ENCODE peak calls at places on chromosome 17, in ten cellular contexts. One of them, this sample, is unnamed.

GRCh38 chr17:73348018-73348823 is 36.4 kb upstream of the CDC42EP4 start:
- DNase-seq in activated T-cell treated with anti-CD3 and anti-CD28 coated beads for 1 hour: no peak
- DNase-seq in stimulated activated CD8-positive, alpha-beta memory T cell treated with anti-CD3 and anti-CD28 coated beads, Interleukin-4, amount 100 ng/mL, for 4 hours: no peak
- DNase-seq in cardiac fibroblast: no peak
- DNase-seq in DMS153: no peak
- DNase-seq in stimulated activated CD4-positive, alpha-beta T cell treated with anti-CD3 and anti-CD28 coated beads, Interleukin-2, amount 100 ng/mL, for 48 hours: no peak
- DNase-seq in stromal cell of bone marrow: no peak
- DNase-seq in CD4-positive, CD25-positive, alpha-beta regulatory T cell: no peak
- DNase-seq in GM23338: peak
- DNase-seq in A549: no peak
- DNase-seq in this sample: no peak

GRCh38 chr17:10754109-10754508 is 24.3 kb upstream of the TMEM220 start:
- DNase-seq in activated T-cell treated with anti-CD3 and anti-CD28 coated beads for 1 hour: no peak
- DNase-seq in stimulated activated CD8-positive, alpha-beta memory T cell treated with anti-CD3 and anti-CD28 coated beads, Interleukin-4, amount 100 ng/mL, for 4 hours: no peak
- DNase-seq in cardiac fibroblast: peak
- DNase-seq in DMS153: no peak
- DNase-seq in stimulated activated CD4-positive, alpha-beta T cell treated with anti-CD3 and anti-CD28 coated beads, Interleukin-2, amount 100 ng/mL, for 48 hours: peak
- DNase-seq in stromal cell of bone marrow: no peak
- DNase-seq in CD4-positive, CD25-positive, alpha-beta regulatory T cell: no peak
- DNase-seq in GM23338: peak
- DNase-seq in A549: peak
- DNase-seq in this sample: no peak

GRCh38 chr17:82750241-82750905 is 1.5 kb upstream of the TBCD start:
- DNase-seq in activated T-cell treated with anti-CD3 and anti-CD28 coated beads for 1 hour: no peak
- DNase-seq in stimulated activated CD8-positive, alpha-beta memory T cell treated with anti-CD3 and anti-CD28 coated beads, Interleukin-4, amount 100 ng/mL, for 4 hours: no peak
- DNase-seq in cardiac fibroblast: no peak
- DNase-seq in DMS153: no peak
- DNase-seq in stimulated activated CD4-positive, alpha-beta T cell treated with anti-CD3 and anti-CD28 coated beads, Interleukin-2, amount 100 ng/mL, for 48 hours: no peak
- DNase-seq in stromal cell of bone marrow: no peak
- DNase-seq in CD4-positive, CD25-positive, alpha-beta regulatory T cell: no peak
- DNase-seq in GM23338: peak
- DNase-seq in A549: no peak
- DNase-seq in this sample: no peak

GRCh38 chr17:37500378-37500777 is 10.7 kb downstream of the DUSP14 start:
- DNase-seq in activated T-cell treated with anti-CD3 and anti-CD28 coated beads for 1 hour: no peak
- DNase-seq in stimulated activated CD8-positive, alpha-beta memory T cell treated with anti-CD3 and anti-CD28 coated beads, Interleukin-4, amount 100 ng/mL, for 4 hours: no peak
- DNase-seq in cardiac fibroblast: no peak
- DNase-seq in DMS153: no peak
- DNase-seq in stimulated activated CD4-positive, alpha-beta T cell treated with anti-CD3 and anti-CD28 coated beads, Interleukin-2, amount 100 ng/mL, for 48 hours: no peak
- DNase-seq in stromal cell of bone marrow: no peak
- DNase-seq in CD4-positive, CD25-positive, alpha-beta regulatory T cell: no peak
- DNase-seq in GM23338: no peak
- DNase-seq in A549: no peak
- DNase-seq in this sample: no peak

GRCh38 chr17:5381542-5381941 is 37.9 kb downstream of the NUP88 start:
- DNase-seq in activated T-cell treated with anti-CD3 and anti-CD28 coated beads for 1 hour: no peak
- DNase-seq in stimulated activated CD8-positive, alpha-beta memory T cell treated with anti-CD3 and anti-CD28 coated beads, Interleukin-4, amount 100 ng/mL, for 4 hours: no peak
- DNase-seq in cardiac fibroblast: peak
- DNase-seq in DMS153: no peak
- DNase-seq in stimulated activated CD4-positive, alpha-beta T cell treated with anti-CD3 and anti-CD28 coated beads, Interleukin-2, amount 100 ng/mL, for 48 hours: no peak
- DNase-seq in stromal cell of bone marrow: peak
- DNase-seq in CD4-positive, CD25-positive, alpha-beta regulatory T cell: no peak
- DNase-seq in GM23338: no peak
- DNase-seq in A549: no peak
- DNase-seq in this sample: no peak

GRCh38 chr17:82848022-82848592 is 8.3 kb upstream of the ZNF750 start:
- DNase-seq in activated T-cell treated with anti-CD3 and anti-CD28 coated beads for 1 hour: no peak
- DNase-seq in stimulated activated CD8-positive, alpha-beta memory T cell treated with anti-CD3 and anti-CD28 coated beads, Interleukin-4, amount 100 ng/mL, for 4 hours: no peak
- DNase-seq in cardiac fibroblast: peak
- DNase-seq in DMS153: peak
- DNase-seq in stimulated activated CD4-positive, alpha-beta T cell treated with anti-CD3 and anti-CD28 coated beads, Interleukin-2, amount 100 ng/mL, for 48 hours: no peak
- DNase-seq in stromal cell of bone marrow: peak
- DNase-seq in CD4-positive, CD25-positive, alpha-beta regulatory T cell: no peak
- DNase-seq in GM23338: no peak
- DNase-seq in A549: no peak
- DNase-seq in this sample: no peak

GRCh38 chr17:41486809-41487530 is 2.7 kb downstream of the KRT36 start:
- DNase-seq in activated T-cell treated with anti-CD3 and anti-CD28 coated beads for 1 hour: peak
- DNase-seq in stimulated activated CD8-positive, alpha-beta memory T cell treated with anti-CD3 and anti-CD28 coated beads, Interleukin-4, amount 100 ng/mL, for 4 hours: no peak
- DNase-seq in cardiac fibroblast: peak
- DNase-seq in DMS153: no peak
- DNase-seq in stimulated activated CD4-positive, alpha-beta T cell treated with anti-CD3 and anti-CD28 coated beads, Interleukin-2, amount 100 ng/mL, for 48 hours: peak
- DNase-seq in stromal cell of bone marrow: no peak
- DNase-seq in CD4-positive, CD25-positive, alpha-beta regulatory T cell: no peak
- DNase-seq in GM23338: peak
- DNase-seq in A549: peak
- DNase-seq in this sample: no peak

GRCh38 chr17:50865060-50865867 is 890 bp downstream of the TOB1 start:
- DNase-seq in activated T-cell treated with anti-CD3 and anti-CD28 coated beads for 1 hour: peak
- DNase-seq in stimulated activated CD8-positive, alpha-beta memory T cell treated with anti-CD3 and anti-CD28 coated beads, Interleukin-4, amount 100 ng/mL, for 4 hours: no peak
- DNase-seq in cardiac fibroblast: peak
- DNase-seq in DMS153: no peak
- DNase-seq in stimulated activated CD4-positive, alpha-beta T cell treated with anti-CD3 and anti-CD28 coated beads, Interleukin-2, amount 100 ng/mL, for 48 hours: peak
- DNase-seq in stromal cell of bone marrow: no peak
- DNase-seq in CD4-positive, CD25-positive, alpha-beta regulatory T cell: peak
- DNase-seq in GM23338: peak
- DNase-seq in A549: peak
- DNase-seq in this sample: no peak

GRCh38 chr17:2181206-2181983 is 122.2 kb downstream of the SMG6 start:
- DNase-seq in activated T-cell treated with anti-CD3 and anti-CD28 coated beads for 1 hour: no peak
- DNase-seq in stimulated activated CD8-positive, alpha-beta memory T cell treated with anti-CD3 and anti-CD28 coated beads, Interleukin-4, amount 100 ng/mL, for 4 hours: no peak
- DNase-seq in cardiac fibroblast: peak
- DNase-seq in DMS153: peak
- DNase-seq in stimulated activated CD4-positive, alpha-beta T cell treated with anti-CD3 and anti-CD28 coated beads, Interleukin-2, amount 100 ng/mL, for 48 hours: no peak
- DNase-seq in stromal cell of bone marrow: peak
- DNase-seq in CD4-positive, CD25-positive, alpha-beta regulatory T cell: no peak
- DNase-seq in GM23338: peak
- DNase-seq in A549: no peak
- DNase-seq in this sample: no peak

GRCh38 chr17:79981090-79981489 is 54.6 kb downstream of the TBC1D16 start:
- DNase-seq in activated T-cell treated with anti-CD3 and anti-CD28 coated beads for 1 hour: no peak
- DNase-seq in stimulated activated CD8-positive, alpha-beta memory T cell treated with anti-CD3 and anti-CD28 coated beads, Interleukin-4, amount 100 ng/mL, for 4 hours: no peak
- DNase-seq in cardiac fibroblast: no peak
- DNase-seq in DMS153: no peak
- DNase-seq in stimulated activated CD4-positive, alpha-beta T cell treated with anti-CD3 and anti-CD28 coated beads, Interleukin-2, amount 100 ng/mL, for 48 hours: no peak
- DNase-seq in stromal cell of bone marrow: no peak
- DNase-seq in CD4-positive, CD25-positive, alpha-beta regulatory T cell: no peak
- DNase-seq in GM23338: no peak
- DNase-seq in A549: no peak
- DNase-seq in this sample: no peak

GRCh38 chr17:42436401-42436800 is 13.3 kb upstream of the CAVIN1 start:
- DNase-seq in activated T-cell treated with anti-CD3 and anti-CD28 coated beads for 1 hour: no peak
- DNase-seq in stimulated activated CD8-positive, alpha-beta memory T cell treated with anti-CD3 and anti-CD28 coated beads, Interleukin-4, amount 100 ng/mL, for 4 hours: no peak
- DNase-seq in cardiac fibroblast: peak
- DNase-seq in DMS153: no peak
- DNase-seq in stimulated activated CD4-positive, alpha-beta T cell treated with anti-CD3 and anti-CD28 coated beads, Interleukin-2, amount 100 ng/mL, for 48 hours: no peak
- DNase-seq in stromal cell of bone marrow: peak
- DNase-seq in CD4-positive, CD25-positive, alpha-beta regulatory T cell: no peak
- DNase-seq in GM23338: no peak
- DNase-seq in A549: no peak
- DNase-seq in this sample: no peak

GRCh38 chr17:57372156-57372555 is 115.8 kb downstream of the MSI2 start:
- DNase-seq in activated T-cell treated with anti-CD3 and anti-CD28 coated beads for 1 hour: no peak
- DNase-seq in stimulated activated CD8-positive, alpha-beta memory T cell treated with anti-CD3 and anti-CD28 coated beads, Interleukin-4, amount 100 ng/mL, for 4 hours: no peak
- DNase-seq in cardiac fibroblast: peak
- DNase-seq in DMS153: no peak
- DNase-seq in stimulated activated CD4-positive, alpha-beta T cell treated with anti-CD3 and anti-CD28 coated beads, Interleukin-2, amount 100 ng/mL, for 48 hours: no peak
- DNase-seq in stromal cell of bone marrow: no peak
- DNase-seq in CD4-positive, CD25-positive, alpha-beta regulatory T cell: no peak
- DNase-seq in GM23338: no peak
- DNase-seq in A549: peak
- DNase-seq in this sample: no peak

GRCh38 chr17:30170415-30170987 is 53.9 kb downstream of the NSRP1 start:
- DNase-seq in activated T-cell treated with anti-CD3 and anti-CD28 coated beads for 1 hour: no peak
- DNase-seq in stimulated activated CD8-positive, alpha-beta memory T cell treated with anti-CD3 and anti-CD28 coated beads, Interleukin-4, amount 100 ng/mL, for 4 hours: no peak
- DNase-seq in cardiac fibroblast: no peak
- DNase-seq in DMS153: peak
- DNase-seq in stimulated activated CD4-positive, alpha-beta T cell treated with anti-CD3 and anti-CD28 coated beads, Interleukin-2, amount 100 ng/mL, for 48 hours: no peak
- DNase-seq in stromal cell of bone marrow: no peak
- DNase-seq in CD4-positive, CD25-positive, alpha-beta regulatory T cell: no peak
- DNase-seq in GM23338: no peak
- DNase-seq in A549: no peak
- DNase-seq in this sample: no peak

GRCh38 chr17:57355090-57355859 is 99.0 kb downstream of the MSI2 start:
- DNase-seq in activated T-cell treated with anti-CD3 and anti-CD28 coated beads for 1 hour: no peak
- DNase-seq in stimulated activated CD8-positive, alpha-beta memory T cell treated with anti-CD3 and anti-CD28 coated beads, Interleukin-4, amount 100 ng/mL, for 4 hours: no peak
- DNase-seq in cardiac fibroblast: no peak
- DNase-seq in DMS153: no peak
- DNase-seq in stimulated activated CD4-positive, alpha-beta T cell treated with anti-CD3 and anti-CD28 coated beads, Interleukin-2, amount 100 ng/mL, for 48 hours: no peak
- DNase-seq in stromal cell of bone marrow: no peak
- DNase-seq in CD4-positive, CD25-positive, alpha-beta regulatory T cell: no peak
- DNase-seq in GM23338: no peak
- DNase-seq in A549: no peak
- DNase-seq in this sample: no peak

GRCh38 chr17:39018267-39019134 is 51.3 kb upstream of the FBXO47 start:
- DNase-seq in activated T-cell treated with anti-CD3 and anti-CD28 coated beads for 1 hour: no peak
- DNase-seq in stimulated activated CD8-positive, alpha-beta memory T cell treated with anti-CD3 and anti-CD28 coated beads, Interleukin-4, amount 100 ng/mL, for 4 hours: no peak
- DNase-seq in cardiac fibroblast: no peak
- DNase-seq in DMS153: no peak
- DNase-seq in stimulated activated CD4-positive, alpha-beta T cell treated with anti-CD3 and anti-CD28 coated beads, Interleukin-2, amount 100 ng/mL, for 48 hours: no peak
- DNase-seq in stromal cell of bone marrow: no peak
- DNase-seq in CD4-positive, CD25-positive, alpha-beta regulatory T cell: no peak
- DNase-seq in GM23338: no peak
- DNase-seq in A549: no peak
- DNase-seq in this sample: no peak

GRCh38 chr17:82105882-82106696 is 8.1 kb upstream of the FASN start:
- DNase-seq in activated T-cell treated with anti-CD3 and anti-CD28 coated beads for 1 hour: peak
- DNase-seq in stimulated activated CD8-positive, alpha-beta memory T cell treated with anti-CD3 and anti-CD28 coated beads, Interleukin-4, amount 100 ng/mL, for 4 hours: no peak
- DNase-seq in cardiac fibroblast: peak
- DNase-seq in DMS153: peak
- DNase-seq in stimulated activated CD4-positive, alpha-beta T cell treated with anti-CD3 and anti-CD28 coated beads, Interleukin-2, amount 100 ng/mL, for 48 hours: peak
- DNase-seq in stromal cell of bone marrow: no peak
- DNase-seq in CD4-positive, CD25-positive, alpha-beta regulatory T cell: peak
- DNase-seq in GM23338: peak
- DNase-seq in A549: peak
- DNase-seq in this sample: peak

GRCh38 chr17:7405413-7405881 is 1.6 kb upstream of the TMEM256 start:
- DNase-seq in activated T-cell treated with anti-CD3 and anti-CD28 coated beads for 1 hour: no peak
- DNase-seq in stimulated activated CD8-positive, alpha-beta memory T cell treated with anti-CD3 and anti-CD28 coated beads, Interleukin-4, amount 100 ng/mL, for 4 hours: no peak
- DNase-seq in cardiac fibroblast: no peak
- DNase-seq in DMS153: no peak
- DNase-seq in stimulated activated CD4-positive, alpha-beta T cell treated with anti-CD3 and anti-CD28 coated beads, Interleukin-2, amount 100 ng/mL, for 48 hours: no peak
- DNase-seq in stromal cell of bone marrow: no peak
- DNase-seq in CD4-positive, CD25-positive, alpha-beta regulatory T cell: no peak
- DNase-seq in GM23338: peak
- DNase-seq in A549: no peak
- DNase-seq in this sample: no peak

GRCh38 chr17:50914510-50914849 is 48.3 kb upstream of the TOB1 start:
- DNase-seq in activated T-cell treated with anti-CD3 and anti-CD28 coated beads for 1 hour: no peak
- DNase-seq in stimulated activated CD8-positive, alpha-beta memory T cell treated with anti-CD3 and anti-CD28 coated beads, Interleukin-4, amount 100 ng/mL, for 4 hours: no peak
- DNase-seq in cardiac fibroblast: no peak
- DNase-seq in DMS153: no peak
- DNase-seq in stimulated activated CD4-positive, alpha-beta T cell treated with anti-CD3 and anti-CD28 coated beads, Interleukin-2, amount 100 ng/mL, for 48 hours: no peak
- DNase-seq in stromal cell of bone marrow: no peak
- DNase-seq in CD4-positive, CD25-positive, alpha-beta regulatory T cell: no peak
- DNase-seq in GM23338: no peak
- DNase-seq in A549: no peak
- DNase-seq in this sample: no peak

GRCh38 chr17:49565948-49566491 is 9.7 kb upstream of the NXPH3 start:
- DNase-seq in activated T-cell treated with anti-CD3 and anti-CD28 coated beads for 1 hour: no peak
- DNase-seq in stimulated activated CD8-positive, alpha-beta memory T cell treated with anti-CD3 and anti-CD28 coated beads, Interleukin-4, amount 100 ng/mL, for 4 hours: no peak
- DNase-seq in cardiac fibroblast: peak
- DNase-seq in DMS153: peak
- DNase-seq in stimulated activated CD4-positive, alpha-beta T cell treated with anti-CD3 and anti-CD28 coated beads, Interleukin-2, amount 100 ng/mL, for 48 hours: no peak
- DNase-seq in stromal cell of bone marrow: no peak
- DNase-seq in CD4-positive, CD25-positive, alpha-beta regulatory T cell: no peak
- DNase-seq in GM23338: no peak
- DNase-seq in A549: no peak
- DNase-seq in this sample: no peak

This sample was measured in KG1.